ENCODE peak calls at places on chromosomes 11 and 22, in six cellular contexts. One of them, this sample, is unnamed.
A peak's percentile ranks its signal among the peaks of the same experiment; 100 is the strongest.

GRCh38 chr11:77784572-77784971 is 36.0 kb downstream of the RSF1 start:
- DNase-seq in GM23248: no peak
- DNase-seq in amniotic stem cell: no peak
- DNase-seq in B cell: no peak
- DNase-seq in small intestine: no peak
- DNase-seq in Peyer's patch: no peak
- DNase-seq in this sample: no peak

GRCh38 chr22:46260038-46260437 is 3.1 kb downstream of the PKDREJ start:
- DNase-seq in amniotic stem cell: no peak
- DNase-seq in GM23248: no peak
- DNase-seq in Peyer's patch: no peak
- DNase-seq in B cell: no peak
- DNase-seq in small intestine: no peak
- DNase-seq in this sample: no peak

GRCh38 chr22:43110927-43111623 is 525 bp downstream of the BIK start:
- DNase-seq in B cell: peak; percentile 76
- DNase-seq in Peyer's patch: peak; percentile 72
- DNase-seq in small intestine: peak; percentile 70
- DNase-seq in GM23248: peak; percentile 11
- DNase-seq in amniotic stem cell: no peak
- DNase-seq in this sample: no peak

GRCh38 chr11:111064118-111064517 is 181.4 kb upstream of the POU2AF2 start:
- DNase-seq in B cell: no peak
- DNase-seq in small intestine: no peak
- DNase-seq in Peyer's patch: no peak
- DNase-seq in GM23248: peak; percentile 43
- DNase-seq in amniotic stem cell: no peak
- DNase-seq in this sample: peak; percentile 60

GRCh38 chr11:28715726-28716125 is 607.5 kb downstream of the METTL15 start:
- DNase-seq in Peyer's patch: no peak
- DNase-seq in B cell: no peak
- DNase-seq in GM23248: no peak
- DNase-seq in small intestine: no peak
- DNase-seq in amniotic stem cell: no peak
- DNase-seq in this sample: no peak

GRCh38 chr11:12409621-12410005 is 32.2 kb downstream of the PARVA start:
- DNase-seq in small intestine: no peak
- DNase-seq in amniotic stem cell: no peak
- DNase-seq in Peyer's patch: no peak
- DNase-seq in B cell: no peak
- DNase-seq in GM23248: peak; percentile 51
- DNase-seq in this sample: no peak

GRCh38 chr11:87820026-87820425 is 355.2 kb downstream of the RAB38 start:
- DNase-seq in amniotic stem cell: no peak
- DNase-seq in B cell: no peak
- DNase-seq in small intestine: no peak
- DNase-seq in GM23248: no peak
- DNase-seq in Peyer's patch: no peak
- DNase-seq in this sample: no peak

GRCh38 chr11:76762867-76763572 is 20.1 kb upstream of the TSKU start:
- DNase-seq in GM23248: no peak
- DNase-seq in B cell: no peak
- DNase-seq in small intestine: peak; percentile 58
- DNase-seq in amniotic stem cell: no peak
- DNase-seq in Peyer's patch: no peak
- DNase-seq in this sample: no peak

GRCh38 chr11:63839508-63840355 is 822 bp downstream of the MARK2 start:
- DNase-seq in amniotic stem cell: no peak
- DNase-seq in B cell: peak; percentile 66
- DNase-seq in small intestine: peak; percentile 54
- DNase-seq in GM23248: peak; percentile 59
- DNase-seq in Peyer's patch: peak; percentile 71
- DNase-seq in this sample: no peak

GRCh38 chr22:17007257-17007656 is 765 bp downstream of the GAB4 start:
- DNase-seq in Peyer's patch: no peak
- DNase-seq in B cell: no peak
- DNase-seq in amniotic stem cell: no peak
- DNase-seq in GM23248: no peak
- DNase-seq in small intestine: no peak
- DNase-seq in this sample: no peak

GRCh38 chr22:47277511-47277910 is 515.1 kb downstream of the TBC1D22A start:
- DNase-seq in small intestine: no peak
- DNase-seq in B cell: no peak
- DNase-seq in GM23248: no peak
- DNase-seq in amniotic stem cell: no peak
- DNase-seq in Peyer's patch: no peak
- DNase-seq in this sample: no peak